ENCODE peak calls at places on chromosomes 6 and 20, in seven cellular contexts. One of them, this sample, is unnamed.

GRCh38 chr6:158654498-158654897 is 4.6 kb downstream of the SYTL3 start:
- DNase-seq in GM12878: no peak
- DNase-seq in SK-N-SH: peak
- DNase-seq in H1: no peak
- DNase-seq in GM12891: no peak
- DNase-seq in HepG2: peak
- DNase-seq in K562: peak
- DNase-seq in this sample: no peak

GRCh38 chr6:158002951-158003853 is 21.5 kb downstream of the SYNJ2 start:
- DNase-seq in GM12878: no peak
- DNase-seq in H1: no peak
- DNase-seq in GM12891: no peak
- DNase-seq in K562: peak
- DNase-seq in SK-N-SH: no peak
- DNase-seq in HepG2: no peak
- DNase-seq in this sample: no peak

GRCh38 chr6:15336905-15337583 is 91.2 kb downstream of the JARID2 start:
- DNase-seq in GM12891: no peak
- DNase-seq in GM12878: no peak
- DNase-seq in H1: no peak
- DNase-seq in K562: no peak
- DNase-seq in HepG2: no peak
- DNase-seq in SK-N-SH: peak
- DNase-seq in this sample: no peak

GRCh38 chr6:46338098-46338497 is 153.2 kb downstream of the RCAN2 start:
- DNase-seq in K562: no peak
- DNase-seq in SK-N-SH: no peak
- DNase-seq in GM12891: no peak
- DNase-seq in HepG2: no peak
- DNase-seq in GM12878: no peak
- DNase-seq in H1: no peak
- DNase-seq in this sample: no peak

GRCh38 chr20:31605902-31606677 is 1.0 kb downstream of the ID1 start:
- DNase-seq in HepG2: peak
- DNase-seq in GM12878: no peak
- DNase-seq in SK-N-SH: peak
- DNase-seq in GM12891: no peak
- DNase-seq in H1: no peak
- DNase-seq in K562: peak
- DNase-seq in this sample: no peak

GRCh38 chr20:41692479-41693135 is 74.4 kb upstream of the CHD6 start:
- DNase-seq in HepG2: peak
- DNase-seq in GM12878: peak
- DNase-seq in SK-N-SH: peak
- DNase-seq in H1: peak
- DNase-seq in K562: peak
- DNase-seq in GM12891: no peak
- DNase-seq in this sample: no peak

GRCh38 chr20:3105256-3106137 is 21.0 kb upstream of the AVP start:
- DNase-seq in GM12891: no peak
- DNase-seq in SK-N-SH: no peak
- DNase-seq in H1: no peak
- DNase-seq in K562: no peak
- DNase-seq in HepG2: no peak
- DNase-seq in GM12878: no peak
- DNase-seq in this sample: no peak

GRCh38 chr6:11632795-11633511 is 95.4 kb downstream of the TMEM170B start:
- DNase-seq in H1: no peak
- DNase-seq in K562: no peak
- DNase-seq in SK-N-SH: no peak
- DNase-seq in GM12891: no peak
- DNase-seq in GM12878: no peak
- DNase-seq in HepG2: no peak
- DNase-seq in this sample: no peak

GRCh38 chr6:2858678-2859324 is 17.1 kb upstream of the SERPINB1 start:
- DNase-seq in K562: peak
- DNase-seq in GM12878: no peak
- DNase-seq in HepG2: no peak
- DNase-seq in H1: no peak
- DNase-seq in SK-N-SH: no peak
- DNase-seq in GM12891: no peak
- DNase-seq in this sample: no peak

GRCh38 chr20:59808729-59809381 is 124.6 kb downstream of the SYCP2 start:
- DNase-seq in GM12891: no peak
- DNase-seq in HepG2: no peak
- DNase-seq in K562: no peak
- DNase-seq in SK-N-SH: peak
- DNase-seq in H1: peak
- DNase-seq in GM12878: no peak
- DNase-seq in this sample: no peak

GRCh38 chr6:131894735-131895424 is 56.3 kb downstream of the CCN2 start:
- DNase-seq in SK-N-SH: no peak
- DNase-seq in HepG2: peak
- DNase-seq in GM12891: no peak
- DNase-seq in GM12878: no peak
- DNase-seq in H1: no peak
- DNase-seq in K562: no peak
- DNase-seq in this sample: no peak

GRCh38 chr6:152952045-152952444 is 30.8 kb downstream of the FBXO5 start:
- DNase-seq in GM12891: no peak
- DNase-seq in GM12878: no peak
- DNase-seq in HepG2: peak
- DNase-seq in H1: no peak
- DNase-seq in SK-N-SH: no peak
- DNase-seq in K562: no peak
- DNase-seq in this sample: no peak

GRCh38 chr6:154861825-154862224 is 128.6 kb downstream of the SCAF8 start:
- DNase-seq in SK-N-SH: peak
- DNase-seq in HepG2: no peak
- DNase-seq in K562: no peak
- DNase-seq in GM12891: no peak
- DNase-seq in H1: no peak
- DNase-seq in GM12878: no peak
- DNase-seq in this sample: no peak

GRCh38 chr20:3753098-3753497 is 14.5 kb downstream of the ADISSP start:
- DNase-seq in K562: peak
- DNase-seq in GM12891: peak
- DNase-seq in GM12878: no peak
- DNase-seq in H1: peak
- DNase-seq in HepG2: peak
- DNase-seq in SK-N-SH: peak
- DNase-seq in this sample: peak

GRCh38 chr20:52783769-52784168 is 188.4 kb upstream of the TSHZ2 start:
- DNase-seq in SK-N-SH: no peak
- DNase-seq in GM12891: no peak
- DNase-seq in GM12878: no peak
- DNase-seq in HepG2: peak
- DNase-seq in H1: peak
- DNase-seq in K562: peak
- DNase-seq in this sample: no peak

GRCh38 chr6:56368484-56368883 is 121.1 kb upstream of the COL21A1 start:
- DNase-seq in K562: no peak
- DNase-seq in H1: no peak
- DNase-seq in GM12891: no peak
- DNase-seq in SK-N-SH: no peak
- DNase-seq in GM12878: no peak
- DNase-seq in HepG2: peak
- DNase-seq in this sample: no peak

GRCh38 chr20:63625771-63626423 is 1.0 kb downstream of the GMEB2 start:
- DNase-seq in SK-N-SH: peak
- DNase-seq in GM12878: no peak
- DNase-seq in HepG2: peak
- DNase-seq in GM12891: no peak
- DNase-seq in K562: peak
- DNase-seq in H1: no peak
- DNase-seq in this sample: no peak

GRCh38 chr20:63628246-63628975 is 1.5 kb upstream of the GMEB2 start:
- DNase-seq in HepG2: peak
- DNase-seq in K562: peak
- DNase-seq in GM12891: no peak
- DNase-seq in H1: no peak
- DNase-seq in SK-N-SH: peak
- DNase-seq in GM12878: peak
- DNase-seq in this sample: no peak

GRCh38 chr20:63627129-63627699 is 313 bp upstream of the GMEB2 start:
- DNase-seq in SK-N-SH: peak
- DNase-seq in GM12891: peak
- DNase-seq in HepG2: peak
- DNase-seq in H1: peak
- DNase-seq in GM12878: peak
- DNase-seq in K562: peak
- DNase-seq in this sample: peak

GRCh38 chr20:63627700-63628245 is 872 bp upstream of the GMEB2 start:
- DNase-seq in GM12891: no peak
- DNase-seq in HepG2: no peak
- DNase-seq in H1: no peak
- DNase-seq in SK-N-SH: no peak
- DNase-seq in GM12878: no peak
- DNase-seq in K562: no peak
- DNase-seq in this sample: no peak

DNA sequence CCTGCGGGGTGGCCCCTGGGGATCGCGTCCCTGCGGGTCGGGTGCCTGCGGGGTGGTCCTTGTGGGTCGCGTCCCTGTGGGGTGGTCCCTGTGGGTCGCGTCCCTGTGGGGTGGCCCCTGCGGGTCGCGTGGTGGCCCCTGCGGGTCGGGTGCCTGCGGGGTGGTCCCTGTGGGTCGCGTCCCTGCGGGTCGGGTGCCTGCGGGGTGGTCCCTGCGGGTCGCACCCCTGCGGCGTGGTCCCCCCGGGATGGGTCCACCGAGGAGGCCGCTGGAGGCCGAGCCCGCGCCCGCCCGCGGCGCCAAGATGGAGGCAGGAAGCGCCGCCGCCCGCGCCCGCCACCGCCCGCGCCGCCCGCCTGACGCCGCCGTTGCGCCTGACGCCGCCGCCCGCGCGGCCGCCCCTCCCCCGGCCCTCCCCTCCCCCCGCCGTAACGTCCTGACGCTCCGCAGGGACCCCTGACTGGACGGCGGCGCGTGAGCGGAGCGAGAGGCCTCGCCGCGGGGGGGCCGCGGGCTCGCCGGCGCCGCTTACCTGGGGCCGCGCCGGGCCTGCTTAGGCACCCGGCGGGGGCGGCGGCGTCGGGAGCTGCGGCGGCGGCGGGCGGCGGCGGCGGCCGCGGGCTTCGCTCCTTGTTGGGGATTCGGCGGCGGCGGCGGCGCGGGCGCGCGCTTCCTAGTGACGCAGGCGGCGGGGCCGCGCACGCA is at the start of gene GMEB2:
- DNase-seq in H1: peak
- DNase-seq in GM12878: no peak
- DNase-seq in GM12891: peak
- DNase-seq in K562: peak
- DNase-seq in HepG2: peak
- DNase-seq in SK-N-SH: peak
- DNase-seq in this sample: peak
- TF ChIP-seq POLR2AphosphoS5 in H1: no peak
- TF ChIP-seq POLR2AphosphoS5 in GM12878: no peak
- TF ChIP-seq POLR2AphosphoS5 in GM12891: peak
- TF ChIP-seq POLR2AphosphoS5 in K562: no peak
- TF ChIP-seq POLR2AphosphoS5 in HepG2: peak
- TF ChIP-seq POLR2AphosphoS5 in SK-N-SH: no peak
- TF ChIP-seq POLR2AphosphoS5 in this sample: no peak

GRCh38 chr6:125899726-125900182 is 56.8 kb upstream of the HINT3 start:
- DNase-seq in GM12891: no peak
- DNase-seq in HepG2: peak
- DNase-seq in SK-N-SH: no peak
- DNase-seq in K562: no peak
- DNase-seq in GM12878: no peak
- DNase-seq in H1: no peak
- DNase-seq in this sample: no peak

GRCh38 chr6:125910518-125910917 is 46.1 kb upstream of the HINT3 start:
- DNase-seq in GM12878: peak
- DNase-seq in K562: no peak
- DNase-seq in GM12891: no peak
- DNase-seq in H1: no peak
- DNase-seq in HepG2: no peak
- DNase-seq in SK-N-SH: no peak
- DNase-seq in this sample: no peak

GRCh38 chr6:125906158-125906998 is 50.2 kb upstream of the HINT3 start:
- DNase-seq in GM12891: no peak
- DNase-seq in HepG2: peak
- DNase-seq in H1: peak
- DNase-seq in GM12878: no peak
- DNase-seq in SK-N-SH: peak
- DNase-seq in K562: peak
- DNase-seq in this sample: no peak

GRCh38 chr6:125904871-125905270 is 51.7 kb upstream of the HINT3 start:
- DNase-seq in GM12878: peak
- DNase-seq in K562: no peak
- DNase-seq in H1: no peak
- DNase-seq in GM12891: no peak
- DNase-seq in HepG2: no peak
- DNase-seq in SK-N-SH: no peak
- DNase-seq in this sample: no peak
- TF ChIP-seq TAF1 in GM12878: no peak
- TF ChIP-seq TAF1 in K562: no peak
- TF ChIP-seq TAF1 in H1: no peak
- TF ChIP-seq TAF1 in GM12891: no peak
- TF ChIP-seq TAF1 in HepG2: no peak
- TF ChIP-seq TAF1 in SK-N-SH: no peak
- TF ChIP-seq TAF1 in this sample: no peak

GRCh38 chr20:24529032-24529431 is 59.6 kb downstream of the SYNDIG1 start:
- DNase-seq in GM12878: no peak
- DNase-seq in HepG2: no peak
- DNase-seq in GM12891: no peak
- DNase-seq in SK-N-SH: no peak
- DNase-seq in K562: no peak
- DNase-seq in H1: no peak
- DNase-seq in this sample: no peak
- TF ChIP-seq POLR2AphosphoS5 in GM12878: no peak
- TF ChIP-seq POLR2AphosphoS5 in HepG2: no peak
- TF ChIP-seq POLR2AphosphoS5 in GM12891: no peak
- TF ChIP-seq POLR2AphosphoS5 in SK-N-SH: no peak
- TF ChIP-seq POLR2AphosphoS5 in K562: no peak
- TF ChIP-seq POLR2AphosphoS5 in H1: no peak
- TF ChIP-seq POLR2AphosphoS5 in this sample: no peak

DNA sequence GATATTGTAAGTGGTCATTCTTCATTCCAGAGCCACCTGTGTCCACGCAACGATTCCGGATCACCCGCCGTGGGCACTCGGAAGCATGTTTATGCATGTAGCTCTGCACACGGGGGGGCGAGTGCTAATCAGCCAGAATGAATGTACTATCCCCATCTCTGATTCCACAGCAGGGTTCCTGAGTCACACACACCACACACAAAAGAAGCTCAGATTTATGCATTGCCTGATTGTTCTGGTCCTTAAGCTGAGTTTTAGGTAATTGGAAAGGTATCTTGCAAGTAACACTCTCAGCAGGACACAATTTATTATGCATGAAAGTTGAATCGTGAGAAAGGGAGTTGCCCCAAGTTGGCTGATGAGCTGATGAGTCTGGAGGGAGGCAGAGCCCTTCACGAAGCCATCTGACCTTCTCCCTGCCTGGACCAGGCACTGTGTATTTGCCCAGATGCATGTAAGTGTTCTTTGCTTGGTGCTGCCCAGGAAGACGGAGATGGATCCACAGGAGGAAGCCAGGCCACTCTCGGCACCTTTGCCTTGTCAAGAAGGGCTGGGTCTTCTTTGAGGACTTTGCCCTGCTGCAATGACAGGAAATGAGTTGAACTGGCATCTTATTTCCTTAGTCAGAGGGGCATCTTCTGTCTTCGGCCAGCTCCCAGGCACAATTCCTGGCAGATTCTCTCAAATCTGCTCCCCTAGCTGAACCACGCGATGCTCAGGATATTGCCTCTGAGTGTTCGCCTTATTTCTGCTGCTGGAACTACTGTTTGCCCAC is 141.1 kb downstream of the SYNDIG1 start:
- DNase-seq in GM12878: no peak
- DNase-seq in SK-N-SH: no peak
- DNase-seq in HepG2: no peak
- DNase-seq in GM12891: no peak
- DNase-seq in K562: no peak
- DNase-seq in H1: no peak
- DNase-seq in this sample: no peak
- TF ChIP-seq TAF1 in GM12878: no peak
- TF ChIP-seq TAF1 in SK-N-SH: no peak
- TF ChIP-seq TAF1 in HepG2: no peak
- TF ChIP-seq TAF1 in GM12891: no peak
- TF ChIP-seq TAF1 in K562: no peak
- TF ChIP-seq TAF1 in H1: no peak
- TF ChIP-seq TAF1 in this sample: no peak